ENCODE peak calls at places on chromosomes 11 and 22, in seven cellular contexts. One of them, this sample, is unnamed.

GRCh38 chr22:29011200-29011867 is 50.3 kb downstream of the C22orf31 start:
- DNase-seq in type B pancreatic cell: no peak
- DNase-seq in psoas muscle: no peak
- DNase-seq in stomach: peak; percentile 65
- DNase-seq in AG09319: no peak
- DNase-seq in progenitor cell of endocrine pancreas: no peak
- DNase-seq in fibroblast of mammary gland: no peak
- DNase-seq in this sample: no peak

GRCh38 chr11:93498099-93499040 is 44.8 kb downstream of the SMCO4 start:
- DNase-seq in type B pancreatic cell: no peak
- DNase-seq in psoas muscle: no peak
- DNase-seq in stomach: no peak
- DNase-seq in AG09319: no peak
- DNase-seq in progenitor cell of endocrine pancreas: no peak
- DNase-seq in fibroblast of mammary gland: peak; percentile 25
- DNase-seq in this sample: no peak

GRCh38 chr22:19941365-19942070 is at the start of the genes COMT and TXNRD2:
- DNase-seq in type B pancreatic cell: no peak
- DNase-seq in psoas muscle: peak; percentile 88
- DNase-seq in stomach: peak; percentile 81
- DNase-seq in AG09319: no peak
- DNase-seq in progenitor cell of endocrine pancreas: peak; percentile 41
- DNase-seq in fibroblast of mammary gland: peak; percentile 52
- DNase-seq in this sample: peak; percentile 78

GRCh38 chr11:106794058-106794457 is 224.2 kb downstream of the GUCY1A2 start:
- DNase-seq in type B pancreatic cell: no peak
- DNase-seq in psoas muscle: no peak
- DNase-seq in stomach: no peak
- DNase-seq in AG09319: no peak
- DNase-seq in progenitor cell of endocrine pancreas: no peak
- DNase-seq in fibroblast of mammary gland: peak; percentile 3
- DNase-seq in this sample: no peak

GRCh38 chr22:27133951-27134664 is 476.7 kb downstream of the MIAT start:
- DNase-seq in type B pancreatic cell: no peak
- DNase-seq in psoas muscle: peak; percentile 62
- DNase-seq in stomach: peak; percentile 44
- DNase-seq in AG09319: peak; percentile 37
- DNase-seq in progenitor cell of endocrine pancreas: no peak
- DNase-seq in fibroblast of mammary gland: peak; percentile 86
- DNase-seq in this sample: peak; percentile 69

GRCh38 chr11:36360833-36361232 is 64.7 kb downstream of the PRR5L start:
- DNase-seq in type B pancreatic cell: no peak
- DNase-seq in psoas muscle: no peak
- DNase-seq in stomach: no peak
- DNase-seq in AG09319: no peak
- DNase-seq in progenitor cell of endocrine pancreas: no peak
- DNase-seq in fibroblast of mammary gland: no peak
- DNase-seq in this sample: no peak

GRCh38 chr11:57213282-57214086 is 23.6 kb downstream of the APLNR start:
- DNase-seq in type B pancreatic cell: no peak
- DNase-seq in psoas muscle: no peak
- DNase-seq in stomach: no peak
- DNase-seq in AG09319: no peak
- DNase-seq in progenitor cell of endocrine pancreas: no peak
- DNase-seq in fibroblast of mammary gland: peak; percentile 32
- DNase-seq in this sample: no peak

GRCh38 chr22:19520007-19520406 is 4.2 kb downstream of the CLDN5 start:
- DNase-seq in type B pancreatic cell: peak; percentile 53
- DNase-seq in psoas muscle: no peak
- DNase-seq in stomach: no peak
- DNase-seq in AG09319: no peak
- DNase-seq in progenitor cell of endocrine pancreas: no peak
- DNase-seq in fibroblast of mammary gland: no peak
- DNase-seq in this sample: no peak

GRCh38 chr11:64204464-64204989 is 2.0 kb upstream of the FERMT3 start:
- DNase-seq in type B pancreatic cell: no peak
- DNase-seq in psoas muscle: peak; percentile 92
- DNase-seq in stomach: peak; percentile 94
- DNase-seq in AG09319: peak; percentile 97
- DNase-seq in progenitor cell of endocrine pancreas: no peak
- DNase-seq in fibroblast of mammary gland: peak; percentile 98
- DNase-seq in this sample: peak; percentile 78

GRCh38 chr11:28168718-28169117 is 60.5 kb downstream of the METTL15 start:
- DNase-seq in type B pancreatic cell: no peak
- DNase-seq in psoas muscle: no peak
- DNase-seq in stomach: no peak
- DNase-seq in AG09319: no peak
- DNase-seq in progenitor cell of endocrine pancreas: no peak
- DNase-seq in fibroblast of mammary gland: no peak
- DNase-seq in this sample: no peak

GRCh38 chr22:26681395-26681821 is 24.0 kb downstream of the MIAT start:
- DNase-seq in type B pancreatic cell: no peak
- DNase-seq in psoas muscle: no peak
- DNase-seq in stomach: no peak
- DNase-seq in AG09319: no peak
- DNase-seq in progenitor cell of endocrine pancreas: no peak
- DNase-seq in fibroblast of mammary gland: peak; percentile 24
- DNase-seq in this sample: no peak

GRCh38 chr11:95512682-95513081 is 276.9 kb downstream of the FAM76B start:
- DNase-seq in type B pancreatic cell: no peak
- DNase-seq in psoas muscle: peak; percentile 55
- DNase-seq in stomach: no peak
- DNase-seq in AG09319: peak; percentile 76
- DNase-seq in progenitor cell of endocrine pancreas: no peak
- DNase-seq in fibroblast of mammary gland: peak; percentile 98
- DNase-seq in this sample: no peak

GRCh38 chr11:124297921-124298320 is 15.8 kb downstream of the OR8D1 start:
- DNase-seq in type B pancreatic cell: no peak
- DNase-seq in psoas muscle: no peak
- DNase-seq in stomach: no peak
- DNase-seq in AG09319: no peak
- DNase-seq in progenitor cell of endocrine pancreas: no peak
- DNase-seq in fibroblast of mammary gland: peak; percentile 63
- DNase-seq in this sample: no peak

GRCh38 chr22:39457546-39458442 is 982 bp downstream of the MGAT3 start:
- DNase-seq in type B pancreatic cell: no peak
- DNase-seq in psoas muscle: no peak
- DNase-seq in stomach: no peak
- DNase-seq in AG09319: no peak
- DNase-seq in progenitor cell of endocrine pancreas: no peak
- DNase-seq in fibroblast of mammary gland: no peak
- DNase-seq in this sample: no peak

GRCh38 chr11:62770778-62771143 is 435 bp upstream of the TAF6L start:
- DNase-seq in type B pancreatic cell: no peak
- DNase-seq in psoas muscle: peak; percentile 63
- DNase-seq in stomach: no peak
- DNase-seq in AG09319: no peak
- DNase-seq in progenitor cell of endocrine pancreas: no peak
- DNase-seq in fibroblast of mammary gland: no peak
- DNase-seq in this sample: no peak

GRCh38 chr22:17862646-17863181 is 88.4 kb upstream of the BID start:
- DNase-seq in type B pancreatic cell: no peak
- DNase-seq in psoas muscle: no peak
- DNase-seq in stomach: no peak
- DNase-seq in AG09319: no peak
- DNase-seq in progenitor cell of endocrine pancreas: no peak
- DNase-seq in fibroblast of mammary gland: no peak
- DNase-seq in this sample: no peak

GRCh38 chr22:26648011-26648497 is 9.3 kb upstream of the MIAT start:
- DNase-seq in type B pancreatic cell: no peak
- DNase-seq in psoas muscle: no peak
- DNase-seq in stomach: no peak
- DNase-seq in AG09319: no peak
- DNase-seq in progenitor cell of endocrine pancreas: no peak
- DNase-seq in fibroblast of mammary gland: no peak
- DNase-seq in this sample: no peak

GRCh38 chr11:211295-211694 is 3.8 kb downstream of the RIC8A start:
- DNase-seq in type B pancreatic cell: no peak
- DNase-seq in psoas muscle: peak; percentile 35
- DNase-seq in stomach: peak; percentile 25
- DNase-seq in AG09319: no peak
- DNase-seq in progenitor cell of endocrine pancreas: no peak
- DNase-seq in fibroblast of mammary gland: no peak
- DNase-seq in this sample: no peak

GRCh38 chr11:70099578-70100282 is 21.6 kb downstream of the ANO1 start:
- DNase-seq in type B pancreatic cell: no peak
- DNase-seq in psoas muscle: peak; percentile 45
- DNase-seq in stomach: no peak
- DNase-seq in AG09319: no peak
- DNase-seq in progenitor cell of endocrine pancreas: no peak
- DNase-seq in fibroblast of mammary gland: no peak
- DNase-seq in this sample: no peak

GRCh38 chr11:72525466-72525865 is 91.1 kb upstream of the CLPB start:
- DNase-seq in type B pancreatic cell: no peak
- DNase-seq in psoas muscle: peak; percentile 52
- DNase-seq in stomach: peak; percentile 36
- DNase-seq in AG09319: no peak
- DNase-seq in progenitor cell of endocrine pancreas: no peak
- DNase-seq in fibroblast of mammary gland: no peak
- DNase-seq in this sample: no peak

GRCh38 chr22:47092896-47093311 is 330.5 kb downstream of the TBC1D22A start:
- DNase-seq in type B pancreatic cell: no peak
- DNase-seq in psoas muscle: no peak
- DNase-seq in stomach: no peak
- DNase-seq in AG09319: peak; percentile 24
- DNase-seq in progenitor cell of endocrine pancreas: no peak
- DNase-seq in fibroblast of mammary gland: peak; percentile 64
- DNase-seq in this sample: no peak

GRCh38 chr11:13896175-13896989 is 66.1 kb upstream of the SPON1 start:
- DNase-seq in type B pancreatic cell: no peak
- DNase-seq in psoas muscle: no peak
- DNase-seq in stomach: no peak
- DNase-seq in AG09319: no peak
- DNase-seq in progenitor cell of endocrine pancreas: no peak
- DNase-seq in fibroblast of mammary gland: no peak
- DNase-seq in this sample: peak; percentile 5

GRCh38 chr22:21455334-21456089 is 11.7 kb upstream of the TMEM191C start:
- DNase-seq in type B pancreatic cell: peak; percentile 67
- DNase-seq in psoas muscle: peak; percentile 35
- DNase-seq in stomach: no peak
- DNase-seq in AG09319: no peak
- DNase-seq in progenitor cell of endocrine pancreas: no peak
- DNase-seq in fibroblast of mammary gland: no peak
- DNase-seq in this sample: no peak

GRCh38 chr11:30914143-30914762 is 328.1 kb upstream of the MPPED2 start:
- DNase-seq in type B pancreatic cell: peak; percentile 81
- DNase-seq in psoas muscle: peak; percentile 56
- DNase-seq in stomach: peak; percentile 52
- DNase-seq in AG09319: no peak
- DNase-seq in progenitor cell of endocrine pancreas: peak; percentile 37
- DNase-seq in fibroblast of mammary gland: peak; percentile 36
- DNase-seq in this sample: peak; percentile 48
- TF ChIP-seq CTCF in type B pancreatic cell: peak; percentile 85
- TF ChIP-seq CTCF in psoas muscle: peak; percentile 36
- TF ChIP-seq CTCF in stomach: peak; percentile 21
- TF ChIP-seq CTCF in AG09319: peak; percentile 51
- TF ChIP-seq CTCF in progenitor cell of endocrine pancreas: peak; percentile 85
- TF ChIP-seq CTCF in fibroblast of mammary gland: peak; percentile 50
- TF ChIP-seq CTCF in this sample: peak; percentile 30

DNA sequence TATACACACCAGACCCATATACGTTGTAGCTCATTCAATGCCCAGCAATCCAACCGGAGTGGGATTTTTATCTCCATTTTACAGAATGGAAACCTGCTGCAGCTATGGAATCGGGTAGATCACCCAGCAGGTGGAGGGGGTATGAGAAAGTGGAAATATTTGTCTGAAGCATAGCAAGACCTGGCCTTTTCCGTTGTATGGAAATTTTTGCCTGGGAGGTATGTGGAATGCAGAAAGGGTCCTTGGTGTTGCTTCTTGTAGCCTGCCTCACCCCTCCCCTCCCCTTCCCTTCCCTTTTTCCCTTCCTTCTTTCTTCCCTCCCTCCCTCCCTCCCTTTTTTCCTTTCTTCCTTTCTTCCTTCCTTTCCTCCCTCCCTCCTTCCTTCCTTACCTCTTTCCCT is 15.2 kb downstream of the TSPAN18 start:
- DNase-seq in type B pancreatic cell: no peak
- DNase-seq in psoas muscle: no peak
- DNase-seq in stomach: no peak
- DNase-seq in AG09319: no peak
- DNase-seq in progenitor cell of endocrine pancreas: no peak
- DNase-seq in fibroblast of mammary gland: no peak
- DNase-seq in this sample: no peak
- TF ChIP-seq CTCF in type B pancreatic cell: no peak
- TF ChIP-seq CTCF in psoas muscle: no peak
- TF ChIP-seq CTCF in stomach: no peak
- TF ChIP-seq CTCF in AG09319: no peak
- TF ChIP-seq CTCF in progenitor cell of endocrine pancreas: no peak
- TF ChIP-seq CTCF in fibroblast of mammary gland: no peak
- TF ChIP-seq CTCF in this sample: no peak

GRCh38 chr11:69086152-69086551 is 37.4 kb downstream of the TPCN2 start:
- DNase-seq in type B pancreatic cell: no peak
- DNase-seq in psoas muscle: peak; percentile 25
- DNase-seq in stomach: no peak
- DNase-seq in AG09319: no peak
- DNase-seq in progenitor cell of endocrine pancreas: no peak
- DNase-seq in fibroblast of mammary gland: peak; percentile 57
- DNase-seq in this sample: no peak
- TF ChIP-seq CTCF in type B pancreatic cell: no peak
- TF ChIP-seq CTCF in psoas muscle: no peak
- TF ChIP-seq CTCF in stomach: no peak
- TF ChIP-seq CTCF in AG09319: no peak
- TF ChIP-seq CTCF in progenitor cell of endocrine pancreas: no peak
- TF ChIP-seq CTCF in fibroblast of mammary gland: peak; percentile 44
- TF ChIP-seq CTCF in this sample: no peak

DNA sequence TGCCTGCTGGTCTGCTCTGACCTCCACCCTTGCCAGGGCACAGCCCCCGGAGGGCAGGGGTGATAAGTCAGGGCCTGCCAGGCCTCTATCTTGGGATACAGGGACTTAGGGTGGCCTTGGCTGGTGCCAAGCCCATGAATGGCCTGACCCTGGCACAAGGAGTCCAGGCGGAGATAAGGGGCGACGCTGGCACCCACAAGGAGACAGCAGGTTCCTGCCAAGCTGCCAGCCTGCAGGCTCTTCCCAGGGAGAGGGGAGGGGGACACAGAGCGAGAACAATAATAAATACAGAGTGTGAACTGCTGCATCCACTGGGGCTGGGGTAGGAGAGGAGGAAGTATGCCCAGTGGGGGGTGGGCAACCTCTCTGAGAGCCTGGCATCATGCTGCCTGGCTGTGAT is 978 bp downstream of the CSDC2 start:
- DNase-seq in type B pancreatic cell: no peak
- DNase-seq in psoas muscle: no peak
- DNase-seq in stomach: no peak
- DNase-seq in AG09319: no peak
- DNase-seq in progenitor cell of endocrine pancreas: no peak
- DNase-seq in fibroblast of mammary gland: no peak
- DNase-seq in this sample: no peak
- TF ChIP-seq CTCF in type B pancreatic cell: no peak
- TF ChIP-seq CTCF in psoas muscle: no peak
- TF ChIP-seq CTCF in stomach: no peak
- TF ChIP-seq CTCF in AG09319: no peak
- TF ChIP-seq CTCF in progenitor cell of endocrine pancreas: no peak
- TF ChIP-seq CTCF in fibroblast of mammary gland: no peak
- TF ChIP-seq CTCF in this sample: no peak

DNA sequence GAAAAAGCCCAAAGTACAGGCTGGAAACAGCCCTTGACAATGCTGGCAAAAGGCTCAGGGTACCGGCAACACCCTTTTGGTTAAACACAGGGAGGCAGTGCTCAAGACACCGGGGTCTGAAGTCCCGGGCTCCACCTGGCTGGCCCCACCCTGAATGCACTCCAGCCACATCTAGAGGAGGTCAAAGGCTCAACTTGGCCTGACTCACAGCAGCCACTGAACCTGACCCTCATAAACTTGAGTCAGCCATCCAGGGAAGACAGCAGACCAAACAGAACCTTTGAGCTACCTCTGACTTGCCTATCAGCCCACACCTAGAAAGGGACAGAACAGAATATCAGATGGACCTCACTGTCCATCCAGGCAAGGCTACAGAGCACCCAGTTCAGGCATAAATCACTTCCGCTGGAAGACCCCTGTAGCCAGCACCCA is 3.8 kb downstream of the CFL1 start:
- DNase-seq in type B pancreatic cell: no peak
- DNase-seq in psoas muscle: no peak
- DNase-seq in stomach: peak; percentile 68
- DNase-seq in AG09319: no peak
- DNase-seq in progenitor cell of endocrine pancreas: no peak
- DNase-seq in fibroblast of mammary gland: no peak
- DNase-seq in this sample: no peak
- TF ChIP-seq CTCF in type B pancreatic cell: no peak
- TF ChIP-seq CTCF in psoas muscle: no peak
- TF ChIP-seq CTCF in stomach: no peak
- TF ChIP-seq CTCF in AG09319: no peak
- TF ChIP-seq CTCF in progenitor cell of endocrine pancreas: no peak
- TF ChIP-seq CTCF in fibroblast of mammary gland: no peak
- TF ChIP-seq CTCF in this sample: no peak